ENCODE peak calls at places on chromosomes 6 and 20, in seven cellular contexts. P is SJSA1, G is psoas muscle, N is left ventricle myocardium inferior, J is upper lobe of right lung, K is neuronal stem cell, E is dorsolateral prefrontal cortex. H is an unnamed sample.
A peak's percentile ranks its signal among the peaks of the same experiment; 100 is the strongest.

GRCh38 chr6:148455225-148455624 is 112.6 kb downstream of the SASH1 start:
- DNase-seq in P (no peak), G (no peak), N (no peak), J (no peak), K (no peak), E (no peak), H (no peak)

GRCh38 chr6:124798942-124799496 is 163.2 kb upstream of the RNF217 start:
- DNase-seq in P (no peak), G (no peak), N (no peak), J (no peak), K (no peak), E (no peak), H (no peak)

GRCh38 chr6:95087394-95088097 is 489.8 kb upstream of the MANEA start:
- DNase-seq in P (no peak), G (no peak), N (no peak), J (no peak), K (no peak), E (no peak), H (no peak)

GRCh38 chr6:42188406-42188805 is 6.3 kb downstream of the GUCA1B start:
- DNase-seq in P (no peak), G (no peak), N (no peak), J (no peak), K (no peak), E (no peak), H (no peak)

GRCh38 chr20:64226686-64227576 is 28.6 kb upstream of the PCMTD2 start:
- DNase-seq in P (no peak), G (peak; percentile 26), N (no peak), J (no peak), K (no peak), E (no peak), H (no peak)

GRCh38 chr20:24949756-24950127 is 673 bp downstream of the CST7 start:
- DNase-seq in P (no peak), G (no peak), N (no peak), J (no peak), K (no peak), E (no peak), H (no peak)

GRCh38 chr6:154471609-154472362 is 38.7 kb downstream of the CNKSR3 start:
- DNase-seq in P (no peak), G (no peak), N (no peak), J (no peak), K (no peak), E (no peak), H (no peak)

GRCh38 chr6:165962361-165962760 is 205.3 kb downstream of the TBXT start:
- DNase-seq in P (no peak), G (no peak), N (no peak), J (no peak), K (no peak), E (no peak), H (no peak)

GRCh38 chr6:126143650-126144260 is 157.4 kb downstream of the TRMT11 start:
- DNase-seq in P (no peak), G (no peak), N (no peak), J (no peak), K (peak; percentile 92), E (no peak), H (no peak)

GRCh38 chr6:85166106-85166505 is 283.8 kb upstream of the NT5E start:
- DNase-seq in P (no peak), G (no peak), N (no peak), J (no peak), K (no peak), E (no peak), H (no peak)

GRCh38 chr6:89132087-89132486 is 13.8 kb upstream of the PM20D2 start:
- DNase-seq in P (no peak), G (no peak), N (no peak), J (no peak), K (no peak), E (no peak), H (no peak)

GRCh38 chr20:19588731-19589130 is 169.3 kb upstream of the RIN2 start:
- DNase-seq in P (no peak), G (no peak), N (no peak), J (no peak), K (no peak), E (no peak), H (no peak)

GRCh38 chr6:112366695-112367546 is 19.8 kb downstream of the RFPL4B start:
- DNase-seq in P (no peak), G (no peak), N (no peak), J (no peak), K (no peak), E (no peak), H (no peak)

GRCh38 chr6:168186438-168186837 is 107.4 kb upstream of the FRMD1 start:
- DNase-seq in P (no peak), G (no peak), N (no peak), J (no peak), K (no peak), E (no peak), H (no peak)

GRCh38 chr20:23362392-23363256 is 642 bp downstream of the GZF1 start:
- DNase-seq in P (no peak), G (peak; percentile 77), N (peak; percentile 51), J (peak; percentile 86), K (no peak), E (no peak), H (no peak)

GRCh38 chr20:25389381-25389857 is 1.2 kb downstream of the ABHD12 start:
- DNase-seq in P (peak; percentile 56), G (no peak), N (no peak), J (no peak), K (no peak), E (no peak), H (no peak)

GRCh38 chr6:154154389-154154967 is 115.4 kb downstream of the OPRM1 start:
- DNase-seq in P (peak; percentile 46), G (no peak), N (no peak), J (no peak), K (peak; percentile 61), E (peak; percentile 40), H (no peak)

GRCh38 chr6:37638414-37639079 is 59.1 kb downstream of the MDGA1 start:
- DNase-seq in P (no peak), G (no peak), N (no peak), J (no peak), K (no peak), E (no peak), H (no peak)

GRCh38 chr6:5203571-5203970 is 57.2 kb downstream of the LYRM4 start:
- DNase-seq in P (no peak), G (no peak), N (peak; percentile 34), J (no peak), K (no peak), E (peak; percentile 48), H (no peak)

GRCh38 chr20:53331151-53331973 is 262.3 kb downstream of the ZNF217 start:
- DNase-seq in P (peak; percentile 89), G (no peak), N (no peak), J (no peak), K (no peak), E (no peak), H (no peak)

GRCh38 chr20:61600061-61600460 is 348.0 kb downstream of the CDH4 start:
- DNase-seq in P (no peak), G (no peak), N (no peak), J (no peak), K (no peak), E (no peak), H (no peak)

GRCh38 chr6:36633370-36633769 is 39.2 kb downstream of the SRSF3 start:
- DNase-seq in P (no peak), G (no peak), N (no peak), J (no peak), K (no peak), E (no peak), H (no peak)

GRCh38 chr6:61887425-61887824 is 398.6 kb downstream of the KHDRBS2 start:
- DNase-seq in P (no peak), G (no peak), N (no peak), J (no peak), K (no peak), E (no peak), H (no peak)

GRCh38 chr6:14037402-14038277 is 79.9 kb upstream of the CD83 start:
- DNase-seq in P (peak; percentile 56), G (no peak), N (no peak), J (no peak), K (no peak), E (no peak), H (no peak)

DNA sequence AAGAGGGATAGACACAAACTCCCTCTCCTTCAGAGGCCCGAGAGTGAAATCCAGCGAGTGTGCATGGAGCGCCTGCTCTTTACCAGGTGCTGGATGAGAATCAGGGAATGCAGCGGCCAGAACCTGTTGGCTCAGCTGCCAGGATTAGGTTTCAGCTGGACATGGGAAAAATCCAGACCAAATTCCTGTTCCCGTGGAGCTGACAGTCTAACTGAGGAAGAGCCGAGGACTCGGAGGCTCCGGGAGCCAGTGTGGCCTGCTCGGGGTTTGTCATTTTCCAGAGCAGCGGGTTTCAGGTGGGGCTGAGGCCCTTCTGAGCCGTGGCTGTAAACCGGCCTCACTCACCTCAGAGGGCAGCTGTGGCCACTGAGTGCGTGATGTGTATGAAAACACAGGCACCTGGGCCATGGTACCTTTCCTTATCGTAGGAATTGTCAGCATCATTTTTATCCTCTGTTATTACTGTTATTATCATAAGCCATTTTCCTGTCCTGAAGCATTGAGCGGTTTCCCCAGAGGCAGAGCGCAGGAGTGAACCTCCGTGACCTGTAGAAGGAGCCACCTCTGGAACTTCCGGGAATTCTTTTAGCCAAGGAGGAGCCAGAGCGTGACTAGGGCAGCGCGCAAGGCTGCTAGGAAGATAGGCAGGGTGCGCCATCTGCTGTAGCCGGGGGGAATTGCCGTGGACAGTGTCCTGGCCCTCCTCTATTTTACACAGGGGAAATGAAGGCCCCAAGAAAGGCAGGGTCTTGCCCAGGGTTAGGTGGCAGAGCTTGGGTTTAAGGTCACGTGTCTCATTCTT is 27.3 kb downstream of the PKIG start:
- DNase-seq in P (peak; percentile 80), G (peak; percentile 93), N (peak; percentile 89), J (peak; percentile 92), K (peak; percentile 80), E (peak; percentile 92), H (peak; percentile 82)
- H3K27ac ChIP-seq in P (peak overlapping the region; percentile 31), G (peak overlapping the region; percentile 88), N (peak overlapping the region; percentile 91), J (peak overlapping the region; percentile 69), K (no peak overlapping the region), E (peak overlapping the region; percentile 76), H (peak overlapping the region; percentile 71)

GRCh38 chr6:30006170-30007131 is 54.6 kb upstream of the POLR1H start:
- DNase-seq in P (no peak), G (peak; percentile 58), N (peak; percentile 41), J (peak; percentile 73), K (no peak), E (no peak), H (no peak)
- H3K27ac ChIP-seq in P (no peak overlapping the region), G (no peak overlapping the region), N (no peak overlapping the region), J (peak overlapping the region; percentile 24), K (no peak overlapping the region), E (no peak overlapping the region), H (no peak overlapping the region)

DNA sequence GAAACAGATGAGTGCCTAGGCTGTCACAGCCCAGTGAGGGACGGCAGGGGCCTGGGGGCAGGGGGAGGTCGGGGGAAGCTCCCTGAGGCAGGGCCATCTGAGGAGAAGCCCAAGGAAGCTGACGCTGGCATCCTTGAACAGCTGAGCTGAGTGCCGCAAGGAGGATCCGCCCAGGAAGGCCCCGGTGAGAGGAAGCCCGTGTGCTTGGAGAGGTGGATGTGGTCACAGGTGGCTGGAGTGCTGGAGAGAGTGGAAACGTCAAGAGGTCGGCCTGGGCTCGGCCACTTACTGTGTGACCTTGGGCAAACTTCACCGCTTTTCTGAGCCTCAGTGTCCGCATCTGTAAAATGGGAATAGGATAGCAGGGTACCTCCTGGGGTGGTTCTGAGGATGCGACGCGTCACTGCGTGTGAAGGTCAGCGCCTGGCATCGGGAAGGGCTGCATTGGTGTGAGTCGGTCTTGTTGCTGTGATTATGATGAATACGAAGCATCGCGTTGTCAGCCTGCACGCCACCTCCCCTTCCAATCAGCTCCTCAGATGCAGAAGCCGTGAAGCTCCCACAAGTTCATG is 116.1 kb upstream of the PTPN1 start:
- DNase-seq in P (no peak), G (no peak), N (no peak), J (no peak), K (no peak), E (no peak), H (no peak)
- H3K27ac ChIP-seq in P (no peak overlapping the region), G (peak overlapping the region; percentile 97), N (peak overlapping the region; percentile 94), J (peak overlapping the region; percentile 73), K (no peak overlapping the region), E (no peak overlapping the region), H (no peak overlapping the region)

GRCh38 chr6:100171533-100172321 is 177.7 kb upstream of the MCHR2 start:
- DNase-seq in P (no peak), G (no peak), N (no peak), J (no peak), K (no peak), E (no peak), H (no peak)
- H3K27ac ChIP-seq in P (no peak overlapping the region), G (no peak overlapping the region), N (no peak overlapping the region), J (no peak overlapping the region), K (no peak overlapping the region), E (no peak overlapping the region), H (no peak overlapping the region)

H was measured in substantia nigra.